ENCODE peak calls at places on chromosomes 1 and 21, in five cellular contexts. Z is A549, O is bronchial epithelial cell, E is LNCaP clone FGC, D is fibroblast of lung. H is an unnamed sample.

GRCh38 chr1:1616045-1616821 is 933 bp downstream of the MIB2 start:
- DNase-seq in Z (no peak), O (no peak), E (no peak), D (peak), H (no peak)

GRCh38 chr21:15224346-15225086 is 159.7 kb upstream of the NRIP1 start:
- DNase-seq in Z (peak), O (peak), E (no peak), D (peak), H (peak)

GRCh38 chr21:41428311-41428710 is 2.3 kb downstream of the MX1 start:
- DNase-seq in Z (no peak), O (no peak), E (no peak), D (no peak), H (no peak)

GRCh38 chr1:54409156-54410142 is 3.3 kb upstream of the SSBP3 start:
- DNase-seq in Z (no peak), O (no peak), E (no peak), D (no peak), H (no peak)

GRCh38 chr21:34116569-34116968 is 43.2 kb downstream of the MRPS6 start:
- DNase-seq in Z (no peak), O (no peak), E (no peak), D (no peak), H (no peak)

GRCh38 chr1:206925116-206925736 is 3.5 kb upstream of the FCMR start:
- DNase-seq in Z (peak), O (no peak), E (no peak), D (no peak), H (no peak)

GRCh38 chr1:47576758-47577115 is 138.9 kb downstream of the FOXD2 start:
- DNase-seq in Z (no peak), O (no peak), E (no peak), D (no peak), H (no peak)

GRCh38 chr1:197982266-197982665 is 65.1 kb downstream of the LHX9 start:
- DNase-seq in Z (no peak), O (no peak), E (no peak), D (no peak), H (no peak)

GRCh38 chr1:212147581-212148033 is 112.1 kb downstream of the DTL start:
- DNase-seq in Z (peak), O (peak), E (peak), D (peak), H (no peak)

GRCh38 chr1:169858467-169858866 is 35.2 kb downstream of the SCYL3 start:
- DNase-seq in Z (peak), O (peak), E (peak), D (peak), H (peak)

GRCh38 chr1:905811-906531 is 17.8 kb upstream of the SAMD11 start:
- DNase-seq in Z (no peak), O (no peak), E (no peak), D (no peak), H (no peak)

GRCh38 chr1:32349211-32349708 is 13.0 kb downstream of the FAM229A start:
- DNase-seq in Z (no peak), O (no peak), E (no peak), D (peak), H (peak)

GRCh38 chr1:211547710-211548109 is 31.3 kb downstream of the SLC30A1 start:
- DNase-seq in Z (no peak), O (peak), E (no peak), D (no peak), H (no peak)

GRCh38 chr1:228035844-228036243 is 29.0 kb downstream of the WNT3A start:
- DNase-seq in Z (no peak), O (no peak), E (no peak), D (no peak), H (no peak)

GRCh38 chr1:1858382-1859086 is 32.4 kb downstream of the GNB1 start:
- DNase-seq in Z (peak), O (peak), E (peak), D (peak), H (peak)

GRCh38 chr1:110159160-110159559 is 8.9 kb downstream of the SLC6A17 start:
- DNase-seq in Z (no peak), O (no peak), E (no peak), D (no peak), H (no peak)

GRCh38 chr1:194825382-194825781 is 1639.0 kb upstream of the B3GALT2 start:
- DNase-seq in Z (no peak), O (no peak), E (no peak), D (no peak), H (no peak)

GRCh38 chr1:214473392-214473791 is 78.0 kb downstream of the PTPN14 start:
- DNase-seq in Z (peak), O (peak), E (no peak), D (peak), H (peak)

GRCh38 chr1:46413596-46413985 is 19.5 kb downstream of the FAAH start:
- DNase-seq in Z (no peak), O (no peak), E (no peak), D (no peak), H (no peak)

GRCh38 chr1:172498858-172499257 is 34.1 kb upstream of the SUCO start:
- DNase-seq in Z (no peak), O (peak), E (no peak), D (no peak), H (no peak)

GRCh38 chr1:96634863-96635262 is 86.7 kb upstream of the PTBP2 start:
- DNase-seq in Z (no peak), O (peak), E (no peak), D (peak), H (peak)

GRCh38 chr1:200139661-200140250 is 112.2 kb downstream of the NR5A2 start:
- DNase-seq in Z (peak), O (peak), E (no peak), D (peak), H (peak)

GRCh38 chr1:99784143-99784542 is 17.7 kb upstream of the FRRS1 start:
- DNase-seq in Z (no peak), O (no peak), E (no peak), D (no peak), H (no peak)

GRCh38 chr1:66809736-66810326 is 8.8 kb upstream of the INSL5 start:
- DNase-seq in Z (no peak), O (peak), E (no peak), D (peak), H (peak)

GRCh38 chr21:26096972-26097371 is 73.6 kb downstream of the APP start:
- DNase-seq in Z (no peak), O (no peak), E (no peak), D (no peak), H (no peak)

GRCh38 chr1:3777647-3778589 is 5.4 kb downstream of the SMIM1 start:
- DNase-seq in Z (no peak), O (no peak), E (no peak), D (no peak), H (no peak)

GRCh38 chr1:30597711-30598110 is 125.7 kb downstream of the MATN1 start:
- DNase-seq in Z (no peak), O (no peak), E (no peak), D (no peak), H (no peak)

GRCh38 chr1:54882483-54882882 is 4.5 kb downstream of the DHCR24 start:
- DNase-seq in Z (peak), O (peak), E (peak), D (peak), H (no peak)

GRCh38 chr1:90835661-90836344 is 118.7 kb upstream of the BARHL2 start:
- DNase-seq in Z (no peak), O (no peak), E (no peak), D (no peak), H (no peak)

GRCh38 chr21:45506241-45506817 is 35.9 kb downstream of the SLC19A1 start:
- DNase-seq in Z (no peak), O (no peak), E (no peak), D (no peak), H (no peak)

GRCh38 chr1:236854602-236854978 is 59.5 kb downstream of the MTR start:
- DNase-seq in Z (no peak), O (peak), E (no peak), D (peak), H (peak)

GRCh38 chr1:222053790-222054294 is 312.0 kb upstream of the DUSP10 start:
- DNase-seq in Z (no peak), O (peak), E (no peak), D (no peak), H (no peak)

GRCh38 chr1:235270625-235271024 is 57.4 kb downstream of the ARID4B start:
- DNase-seq in Z (no peak), O (peak), E (no peak), D (peak), H (peak)

GRCh38 chr1:56542651-56543050 is 36.7 kb downstream of the PLPP3 start:
- DNase-seq in Z (no peak), O (no peak), E (no peak), D (no peak), H (no peak)

GRCh38 chr1:162230096-162230495 is 146.6 kb downstream of the SPATA46 start:
- DNase-seq in Z (peak), O (peak), E (no peak), D (peak), H (no peak)

GRCh38 chr1:168121314-168122029 is 15.3 kb downstream of the GPR161 start:
- DNase-seq in Z (no peak), O (peak), E (peak), D (peak), H (peak)

GRCh38 chr1:30275926-30276736 is 447.3 kb downstream of the MATN1 start:
- DNase-seq in Z (no peak), O (no peak), E (no peak), D (no peak), H (no peak)

GRCh38 chr1:56137829-56138505 is 441.4 kb downstream of the PLPP3 start:
- DNase-seq in Z (no peak), O (no peak), E (no peak), D (peak), H (peak)

DNA sequence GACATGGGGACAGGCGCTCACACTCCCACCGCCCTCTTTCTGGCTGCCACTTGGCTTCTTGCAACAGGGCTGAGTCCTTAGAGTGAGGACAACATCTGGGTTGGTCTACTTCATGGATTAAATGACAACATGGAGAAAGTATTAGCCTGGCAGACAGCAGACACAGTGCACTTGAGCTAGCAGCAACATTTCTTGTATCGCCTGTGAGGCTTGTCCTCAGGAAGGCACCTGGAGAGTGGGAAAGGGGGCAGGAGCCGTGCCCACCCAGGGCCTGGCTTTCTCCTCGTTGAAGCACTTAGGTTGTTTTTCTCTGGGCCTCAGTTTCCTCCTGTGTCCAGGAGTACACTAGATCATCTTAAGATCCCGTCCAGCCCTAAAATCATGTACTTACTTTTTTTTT is 3.7 kb downstream of the ELF3 start:
- DNase-seq in Z (no peak), O (no peak), E (no peak), D (no peak), H (no peak)
- H3K4me3 ChIP-seq in Z (peak), O (no peak), E (no peak), D (no peak), H (no peak)

DNA sequence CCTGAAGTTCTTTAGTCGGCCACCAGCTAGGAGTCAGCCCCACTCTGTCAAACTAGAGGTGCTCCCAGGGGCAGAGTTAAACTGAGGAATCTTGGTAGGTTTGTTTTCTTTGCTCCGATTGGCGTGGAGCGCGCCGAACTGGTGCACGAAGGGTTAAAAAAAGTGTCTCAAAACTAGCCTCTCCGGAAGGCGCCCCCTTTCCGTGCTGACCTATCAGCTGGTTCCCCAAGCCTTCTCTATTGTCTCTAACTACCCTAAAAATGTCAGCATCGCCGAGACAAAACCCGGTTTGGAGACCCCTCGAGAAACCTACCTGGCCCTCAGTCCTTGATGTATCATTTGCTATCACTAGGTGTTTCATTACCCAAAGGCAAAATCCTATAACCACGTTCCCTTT is 2.2 kb downstream of the TGFB2 start:
- DNase-seq in Z (peak), O (no peak), E (no peak), D (peak), H (no peak)
- H3K4me3 ChIP-seq in Z (peak), O (peak), E (no peak), D (peak), H (peak)

GRCh38 chr1:18108313-18109057 is 887 bp downstream of the IGSF21 start:
- DNase-seq in Z (no peak), O (no peak), E (no peak), D (no peak), H (no peak)
- H3K4me3 ChIP-seq in Z (no peak), O (no peak), E (no peak), D (no peak), H (no peak)

GRCh38 chr1:171251741-171252300 is 3.5 kb downstream of the FMO1 start:
- DNase-seq in Z (peak), O (no peak), E (no peak), D (peak), H (no peak)
- H3K4me3 ChIP-seq in Z (peak), O (peak), E (peak), D (peak), H (peak)

GRCh38 chr21:39613029-39613934 is 542 bp downstream of the B3GALT5 start:
- DNase-seq in Z (no peak), O (no peak), E (no peak), D (peak), H (peak)
- H3K4me3 ChIP-seq in Z (no peak), O (no peak), E (no peak), D (peak), H (peak)

DNA sequence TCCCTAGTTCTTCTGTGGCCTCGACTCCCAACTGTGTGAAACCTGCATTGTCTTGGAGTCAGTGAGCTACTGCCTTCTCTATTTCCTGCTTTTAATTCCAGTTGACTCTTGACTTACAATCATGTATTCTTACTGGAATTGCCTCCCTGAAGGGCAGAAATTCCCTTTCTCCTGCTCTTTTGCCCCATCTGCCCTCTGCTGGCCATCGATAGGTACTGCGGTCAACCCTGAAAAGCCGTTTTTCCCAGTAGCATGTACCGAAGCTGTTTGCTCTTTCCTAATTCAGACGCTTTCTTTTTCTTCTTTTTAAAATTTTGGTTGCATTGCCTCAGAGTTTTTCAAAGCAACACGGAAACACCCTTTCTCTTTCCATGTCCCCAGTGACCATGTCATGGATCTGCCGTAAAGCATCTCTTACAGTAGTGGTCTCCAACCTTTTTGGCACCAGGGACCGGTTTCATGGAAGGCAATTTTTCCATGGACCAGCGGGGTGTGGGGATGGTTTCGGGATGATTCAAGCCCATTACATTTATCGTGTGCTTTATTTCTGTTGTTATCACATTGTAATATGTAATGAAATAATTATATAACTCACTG is 164.2 kb upstream of the C1orf21 start:
- DNase-seq in Z (peak), O (peak), E (no peak), D (peak), H (peak)
- H3K4me3 ChIP-seq in Z (peak), O (no peak), E (peak), D (no peak), H (peak)